ENCODE peak calls at places on chromosomes 6 and 20, in four cellular contexts. H, S, Z and V are unnamed samples.

GRCh38 chr6:170152989-170153388 is 137.9 kb downstream of the DLL1 start:
- DNase-seq in H (no peak), S (peak; percentile 63), Z (no peak), V (peak; percentile 63)

GRCh38 chr20:19407731-19408130 is 195.3 kb downstream of the SLC24A3 start:
- DNase-seq in H (no peak), S (no peak), Z (no peak), V (no peak)

GRCh38 chr6:95768539-95768938 is 191.2 kb downstream of the MANEA start:
- DNase-seq in H (no peak), S (peak; percentile 14), Z (no peak), V (no peak)

GRCh38 chr6:41966961-41967311 is 25.3 kb upstream of the CCND3 start:
- DNase-seq in H (no peak), S (no peak), Z (no peak), V (no peak)

GRCh38 chr20:11822116-11822794 is 95.4 kb upstream of the BTBD3 start:
- DNase-seq in H (no peak), S (no peak), Z (no peak), V (no peak)

GRCh38 chr6:1091905-1092304 is 220.0 kb upstream of the FOXQ1 start:
- DNase-seq in H (no peak), S (no peak), Z (no peak), V (no peak)

GRCh38 chr6:112437053-112437452 is 89.9 kb downstream of the RFPL4B start:
- DNase-seq in H (no peak), S (no peak), Z (no peak), V (no peak)

GRCh38 chr20:48350291-48350988 is 477.4 kb downstream of the PREX1 start:
- DNase-seq in H (no peak), S (no peak), Z (no peak), V (no peak)

GRCh38 chr6:6600865-6601264 is 12.3 kb downstream of the LY86 start:
- DNase-seq in H (no peak), S (no peak), Z (no peak), V (no peak)

GRCh38 chr6:116016846-116017545 is 43.7 kb downstream of the FRK start:
- DNase-seq in H (no peak), S (no peak), Z (no peak), V (no peak)

GRCh38 chr6:117387454-117387974 is 38.2 kb downstream of the ROS1 start:
- DNase-seq in H (no peak), S (no peak), Z (no peak), V (no peak)

GRCh38 chr6:112466378-112467151 is 119.4 kb downstream of the RFPL4B start:
- DNase-seq in H (no peak), S (no peak), Z (no peak), V (no peak)

GRCh38 chr6:116764961-116765841 is at the start of gene FAM162B:
- DNase-seq in H (no peak), S (peak; percentile 8), Z (no peak), V (no peak)

GRCh38 chr20:49712918-49713778 is 530 bp downstream of the B4GALT5 start:
- DNase-seq in H (no peak), S (peak; percentile 48), Z (no peak), V (peak; percentile 26)

GRCh38 chr6:91166271-91166670 is 579.4 kb upstream of the MAP3K7 start:
- DNase-seq in H (no peak), S (no peak), Z (no peak), V (no peak)

GRCh38 chr6:37323568-37323967 is 30.2 kb upstream of the RNF8 start:
- DNase-seq in H (no peak), S (no peak), Z (no peak), V (no peak)

GRCh38 chr20:38870733-38871559 is 55.3 kb upstream of the FAM83D start:
- DNase-seq in H (no peak), S (peak; percentile 87), Z (no peak), V (no peak)

GRCh38 chr6:156650896-156651295 is 126.3 kb upstream of the ARID1B start:
- DNase-seq in H (peak; percentile 50), S (no peak), Z (no peak), V (no peak)

DNA sequence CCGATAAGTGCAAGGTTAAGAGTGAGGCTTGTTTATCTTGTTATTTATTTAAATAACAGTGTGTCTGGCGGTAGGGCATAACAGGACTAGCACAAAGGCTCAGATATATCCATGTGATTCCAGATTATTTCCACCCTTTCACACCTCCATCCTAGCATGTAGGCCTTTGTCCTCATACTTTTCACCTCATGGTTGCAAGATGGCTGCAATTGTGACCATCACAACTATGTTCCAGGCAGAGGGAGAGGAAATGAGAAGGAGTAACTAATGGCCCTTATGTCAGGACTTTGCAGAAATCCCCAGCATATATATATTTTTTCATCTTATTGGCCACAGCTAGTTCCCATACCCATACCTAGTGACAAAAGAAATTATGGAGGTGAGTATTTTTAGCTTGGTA is 23.5 kb upstream of the RALY start:
- DNase-seq in H (no peak), S (no peak), Z (no peak), V (no peak)
- H3K36me3 ChIP-seq in H (no peaks in the 10 kb centered on the region), S (no peaks in the 10 kb centered on the region), Z (no peaks in the 10 kb centered on the region), V (no peaks in the 10 kb centered on the region)

DNA sequence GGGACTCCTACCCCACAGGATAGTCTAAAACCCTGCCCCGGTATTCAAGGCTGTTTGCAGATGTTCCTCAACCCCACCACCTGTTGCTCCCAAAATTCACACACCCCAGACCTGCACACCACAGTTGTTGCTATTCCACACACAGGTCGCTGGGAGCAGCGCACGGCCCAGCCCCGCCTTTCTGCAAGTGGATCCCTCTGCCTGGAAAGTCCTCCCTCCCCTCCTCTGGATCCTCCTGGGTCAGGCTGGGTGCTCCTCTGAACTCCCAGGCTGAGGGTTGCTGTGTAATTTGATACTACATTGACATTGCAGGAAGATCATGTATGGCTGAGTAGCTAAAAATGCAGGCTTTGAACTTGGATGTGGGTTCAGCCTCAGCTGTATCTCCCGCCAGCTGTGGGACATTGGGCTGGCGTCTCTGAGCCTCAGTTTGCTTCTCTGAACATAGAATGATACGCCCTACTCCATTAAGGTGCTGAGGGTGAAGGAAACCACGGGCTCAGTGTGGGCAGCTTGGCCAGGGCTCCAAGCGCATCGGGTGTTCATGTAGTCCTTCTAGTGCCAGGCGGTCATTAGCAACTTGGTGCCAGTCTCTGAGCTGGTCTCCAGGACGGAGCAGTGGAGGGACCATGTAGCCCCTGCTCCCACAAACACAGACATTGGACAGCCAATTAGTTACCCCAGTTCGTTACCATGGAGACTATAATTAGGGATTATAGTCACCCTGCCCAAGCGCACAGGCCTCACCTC is 13.9 kb upstream of the CCN5 start:
- DNase-seq in H (no peak), S (no peak), Z (no peak), V (no peak)
- TF ChIP-seq POLR2A in H (no peak), S (no peak), Z (no peak), V (no peak)

DNA sequence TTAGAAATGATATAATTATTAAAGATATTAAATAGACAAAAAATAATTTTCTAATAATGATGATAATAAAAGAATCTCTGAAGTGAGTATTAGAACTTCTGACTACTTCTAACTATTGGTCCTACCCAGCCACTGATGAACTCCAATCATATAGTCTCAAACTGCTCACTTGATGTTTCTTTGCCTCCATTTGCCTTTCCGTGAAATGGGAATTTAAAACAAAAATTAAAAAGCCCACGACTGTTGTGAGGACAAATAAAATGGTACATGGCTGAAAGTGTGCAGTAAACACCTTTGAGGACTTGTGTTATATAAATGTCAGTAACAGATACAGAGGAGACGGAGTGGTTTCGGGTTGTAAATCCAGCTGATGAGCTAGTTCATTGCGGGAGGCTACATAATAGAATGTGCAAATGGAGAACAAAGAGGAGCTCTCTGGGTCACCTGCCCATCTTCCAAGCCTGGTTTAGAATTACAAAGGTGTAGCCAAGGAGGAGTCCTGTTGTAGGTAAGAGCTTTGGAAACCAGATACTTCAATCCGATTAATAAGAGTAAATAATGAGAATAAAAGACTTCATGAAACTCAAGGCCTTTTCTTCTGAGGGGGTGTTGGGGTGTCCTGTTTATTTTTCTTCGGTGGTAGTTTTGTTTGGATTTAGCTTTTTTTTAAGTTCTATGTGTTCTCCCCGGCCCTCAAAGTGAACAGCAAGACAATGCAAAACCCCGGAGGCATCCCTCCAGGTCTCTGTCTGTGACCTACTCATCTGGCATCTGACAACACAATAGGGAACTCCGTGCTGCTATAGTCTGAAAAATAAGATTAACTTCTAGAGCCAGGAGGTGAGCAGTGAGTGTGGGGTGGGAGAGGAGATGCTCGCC is 4.4 kb upstream of the PXDC1 start:
- DNase-seq in H (no peak), S (no peak), Z (no peak), V (no peak)
- H3K36me3 ChIP-seq in H (no peaks in the 10 kb centered on the region), S (no peaks in the 10 kb centered on the region), Z (no peaks in the 10 kb centered on the region), V (no peaks in the 10 kb centered on the region)

DNA sequence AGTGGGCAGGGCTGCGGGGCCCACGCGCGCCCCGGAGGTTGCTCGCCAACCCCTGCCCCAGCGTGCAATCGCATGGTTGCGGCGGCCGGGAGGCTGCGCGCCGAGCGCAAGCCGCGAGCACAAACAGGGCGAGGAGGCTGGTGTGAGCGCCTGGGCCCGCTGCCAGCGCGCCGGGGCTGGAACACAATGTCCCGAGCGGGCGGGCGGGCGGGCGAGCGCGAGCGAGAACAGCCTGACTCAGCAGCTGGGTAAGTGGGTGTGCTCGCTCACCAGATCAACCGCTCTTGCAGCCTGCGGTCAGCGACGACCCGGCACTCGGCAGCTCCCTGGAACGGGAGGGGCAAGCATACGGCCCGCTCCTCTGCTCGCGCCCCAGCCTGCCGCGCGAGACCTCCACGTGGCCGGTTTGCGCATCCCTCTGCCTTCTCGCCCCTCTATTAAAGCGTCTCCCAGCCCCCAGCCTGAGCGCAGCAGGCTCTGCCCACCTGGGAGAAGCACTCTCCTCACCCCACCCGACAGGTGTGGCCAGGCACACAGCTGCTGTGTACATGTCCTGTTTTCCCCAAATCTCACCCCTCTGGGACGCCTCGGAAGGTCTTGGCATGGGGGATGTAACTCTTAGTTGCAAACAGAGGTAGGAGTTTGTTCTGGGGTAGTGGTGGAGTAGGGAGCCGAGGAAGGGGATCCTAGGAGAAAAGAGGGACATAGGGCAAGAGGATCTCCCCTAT is 8.7 kb upstream of the ARMC12 start:
- DNase-seq in H (peak; percentile 98), S (peak; percentile 96), Z (peak; percentile 84), V (peak; percentile 95)
- TF ChIP-seq POLR2A in H (peak; percentile 83), S (peak; percentile 89), Z (peak; percentile 86), V (peak; percentile 46)

GRCh38 chr6:35839019-35839418 is 33.9 kb downstream of the LHFPL5 start:
- DNase-seq in H (no peak), S (no peak), Z (no peak), V (no peak)
- H3K36me3 ChIP-seq in H (peaks cover 74% of the 10 kb centered on the region), S (no peaks in the 10 kb centered on the region), Z (no peaks in the 10 kb centered on the region), V (no peaks in the 10 kb centered on the region)